ENCODE peak calls at places on chromosomes 12 and 14, in seven cellular contexts. R is body of pancreas, V is AG09309, Q is GM06990, O is dorsolateral prefrontal cortex, C is stomach, X is left ventricle myocardium inferior. A is an unnamed sample.

GRCh38 chr14:42994001-42994736 is 1387.5 kb downstream of the LRFN5 start:
- DNase-seq in V (no peak), X (no peak), C (no peak), O (no peak), Q (no peak), R (no peak), A (no peak)

GRCh38 chr14:63276492-63277342 is 42.0 kb downstream of the GPHB5 start:
- DNase-seq in X (no peak), O (no peak), Q (no peak), R (no peak), C (no peak), V (peak), A (no peak)

GRCh38 chr14:24817638-24818053 is 183.7 kb upstream of the GZMB start:
- DNase-seq in X (no peak), Q (no peak), V (no peak), R (no peak), O (no peak), C (no peak), A (no peak)

GRCh38 chr14:99884834-99885648 is 91.8 kb downstream of the EML1 start:
- DNase-seq in C (no peak), X (no peak), V (peak), R (no peak), Q (no peak), O (peak), A (peak)

GRCh38 chr14:33908540-33909223 is 42.2 kb downstream of the EGLN3 start:
- DNase-seq in R (no peak), V (no peak), O (no peak), C (no peak), X (no peak), Q (no peak), A (no peak)

GRCh38 chr12:87317302-87317701 is 711.9 kb downstream of the C12orf50 start:
- DNase-seq in C (no peak), R (no peak), V (no peak), O (no peak), X (no peak), Q (no peak), A (no peak)

GRCh38 chr12:71183846-71184245 is 26.0 kb upstream of the TSPAN8 start:
- DNase-seq in Q (no peak), O (no peak), V (no peak), R (no peak), C (no peak), X (no peak), A (no peak)

GRCh38 chr14:53156238-53156637 is 3.1 kb upstream of the DDHD1 start:
- DNase-seq in R (no peak), X (no peak), V (no peak), O (no peak), C (no peak), Q (no peak), A (no peak)

GRCh38 chr12:24561882-24562760 is 386.8 kb downstream of the BCAT1 start:
- DNase-seq in O (peak), V (no peak), R (peak), C (peak), Q (peak), X (peak), A (peak)

GRCh38 chr12:100254876-100255275 is 12.0 kb downstream of the DEPDC4 start:
- DNase-seq in X (no peak), C (no peak), V (no peak), O (no peak), R (no peak), Q (no peak), A (no peak)

GRCh38 chr12:4991801-4992200 is 51.9 kb upstream of the KCNA5 start:
- DNase-seq in Q (no peak), C (no peak), R (no peak), X (no peak), O (no peak), V (no peak), A (no peak)

GRCh38 chr12:4991373-4991772 is 52.3 kb upstream of the KCNA5 start:
- DNase-seq in V (no peak), X (no peak), C (no peak), R (no peak), Q (no peak), O (no peak), A (no peak)

GRCh38 chr12:4992881-4993280 is 50.8 kb upstream of the KCNA5 start:
- DNase-seq in V (no peak), C (no peak), Q (no peak), X (no peak), R (no peak), O (no peak), A (no peak)

GRCh38 chr12:4996714-4997113 is 47.0 kb upstream of the KCNA5 start:
- DNase-seq in V (no peak), O (no peak), Q (no peak), R (no peak), X (no peak), C (no peak), A (no peak)

GRCh38 chr12:4994622-4995021 is 49.1 kb upstream of the KCNA5 start:
- DNase-seq in V (no peak), R (no peak), C (no peak), O (no peak), Q (no peak), X (no peak), A (no peak)
- TF ChIP-seq CTCF in V (no peak), R (no peak), C (no peak), O (no peak), Q (no peak), X (no peak), A (no peak)

DNA sequence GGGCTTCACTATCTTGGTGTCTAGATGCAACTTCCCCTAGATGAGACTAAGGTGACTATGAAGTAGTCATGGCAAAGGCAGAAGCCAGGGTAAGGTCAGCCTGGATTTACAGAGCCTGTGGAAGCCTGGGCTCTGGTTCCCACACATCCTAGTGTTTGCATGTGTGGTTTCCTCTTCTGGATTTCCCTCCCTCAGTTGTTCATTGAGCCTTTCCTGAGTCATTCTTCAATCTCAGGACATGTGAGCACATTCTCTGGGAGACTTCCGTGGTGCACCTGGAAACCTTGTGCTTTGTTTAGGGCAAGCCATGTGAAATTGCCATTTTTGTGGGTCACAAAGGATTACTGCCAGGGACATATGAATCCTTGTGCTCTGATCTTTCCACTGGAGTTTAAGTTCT is 236.6 kb downstream of the C12orf75 start:
- DNase-seq in R (no peak), C (no peak), O (no peak), X (no peak), V (no peak), Q (no peak), A (no peak)
- TF ChIP-seq CTCF in R (no peak), C (no peak), O (no peak), X (no peak), V (no peak), Q (no peak), A (no peak)

GRCh38 chr14:72024504-72024903 is 92.3 kb downstream of the RGS6 start:
- DNase-seq in C (no peak), X (no peak), Q (no peak), O (no peak), R (no peak), V (no peak), A (no peak)

GRCh38 chr14:72023128-72024042 is 91.2 kb downstream of the RGS6 start:
- DNase-seq in X (no peak), O (no peak), Q (peak), R (no peak), C (no peak), V (no peak), A (no peak)

DNA sequence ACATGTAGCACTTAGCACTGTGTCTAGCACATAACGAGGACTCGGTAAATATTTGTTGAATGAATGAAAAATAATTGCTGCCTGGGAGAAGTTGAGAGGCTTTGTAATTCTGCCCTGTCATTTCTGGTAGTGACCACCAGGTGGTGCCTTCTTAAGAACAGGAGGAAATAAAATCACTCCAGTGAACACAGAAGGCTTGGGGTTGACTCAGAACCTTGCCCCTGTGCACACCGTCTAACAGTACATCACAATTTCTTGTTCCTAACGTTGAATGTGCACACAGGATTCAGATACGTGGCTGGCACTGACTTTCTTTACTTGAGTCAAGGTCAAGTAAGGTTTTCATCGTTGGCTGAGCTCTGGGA is 91.8 kb downstream of the RGS6 start:
- DNase-seq in Q (peak), C (peak), X (no peak), O (no peak), R (peak), V (no peak), A (peak)
- TF ChIP-seq CTCF in Q (peak), C (peak), X (peak), O (peak), R (peak), V (peak), A (peak)

GRCh38 chr14:75050852-75051555 is at the start of gene MLH3:
- DNase-seq in X (peak), R (peak), O (peak), V (no peak), C (peak), Q (peak), A (peak)
- TF ChIP-seq CTCF in X (peak), R (no peak), O (peak), V (no peak), C (no peak), Q (peak), A (no peak)

GRCh38 chr12:19778822-19779221 is 339.5 kb downstream of the AEBP2 start:
- DNase-seq in V (no peak), O (no peak), C (no peak), X (no peak), Q (no peak), R (no peak), A (no peak)
- TF ChIP-seq CTCF in V (no peak), O (no peak), C (no peak), X (peak), Q (peak), R (no peak), A (no peak)

DNA sequence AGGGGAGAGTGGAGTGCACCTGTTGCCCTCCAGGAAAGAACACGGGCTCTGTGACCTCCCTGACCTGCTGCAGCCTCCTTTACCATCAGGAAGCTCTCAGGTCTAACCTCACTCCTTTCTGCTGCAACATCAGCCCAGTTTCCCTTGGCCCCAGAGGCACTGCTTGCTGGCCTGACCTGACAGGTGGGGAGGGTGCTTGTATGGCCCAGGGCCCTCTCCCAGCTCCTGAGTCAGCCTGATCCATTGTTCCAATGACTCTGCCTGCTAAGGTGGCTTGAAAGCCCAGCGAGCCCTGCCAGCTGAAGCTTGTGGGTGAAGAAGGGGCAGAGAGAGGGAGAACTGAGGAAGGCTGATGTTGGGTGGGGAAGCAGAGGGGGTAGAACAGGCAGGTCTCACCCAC is 13.2 kb upstream of the KRT78 start:
- DNase-seq in V (no peak), O (no peak), C (no peak), Q (no peak), X (no peak), R (no peak), A (no peak)
- TF ChIP-seq CTCF in V (no peak), O (no peak), C (no peak), Q (no peak), X (no peak), R (no peak), A (no peak)